ENCODE peak calls at places on chromosomes 5 and 9, in six cellular contexts. G, Q, K, S, C and A are unnamed samples.

GRCh38 chr5:73631500-73631899 is 5.5 kb downstream of the ARHGEF28 start:
- DNase-seq in S (no peak), K (no peak), G (no peak), C (no peak), Q (no peak), A (no peak)

GRCh38 chr5:140402258-140403074 is 833 bp downstream of the ANKHD1 start:
- DNase-seq in C (peak), G (peak), K (peak), S (peak), Q (peak), A (peak)

GRCh38 chr5:113212244-113212920 is 222.4 kb downstream of the TSSK1B start:
- DNase-seq in C (no peak), K (no peak), Q (peak), G (no peak), S (no peak), A (no peak)

GRCh38 chr5:176792584-176793342 is 17.6 kb upstream of the UNC5A start:
- DNase-seq in G (no peak), S (no peak), Q (no peak), C (no peak), K (peak), A (no peak)

GRCh38 chr5:173757279-173757678 is 130.9 kb upstream of the CPEB4 start:
- DNase-seq in G (no peak), C (no peak), S (no peak), K (no peak), Q (no peak), A (no peak)

GRCh38 chr5:54704341-54704740 is 186.8 kb downstream of the SNX18 start:
- DNase-seq in G (no peak), C (no peak), K (no peak), Q (no peak), S (no peak), A (no peak)

GRCh38 chr5:35194636-35195471 is 35.4 kb downstream of the PRLR start:
- DNase-seq in C (peak), G (no peak), K (no peak), S (no peak), Q (no peak), A (no peak)

GRCh38 chr5:131997727-131998117 is 13.7 kb downstream of the ACSL6 start:
- DNase-seq in G (no peak), K (no peak), Q (no peak), S (no peak), C (no peak), A (no peak)

GRCh38 chr5:157612071-157612476 is 36.5 kb upstream of the ADAM19 start:
- DNase-seq in S (no peak), G (no peak), K (peak), Q (no peak), C (no peak), A (no peak)

GRCh38 chr5:151699071-151699901 is 12.6 kb upstream of the SPARC start:
- DNase-seq in S (peak), K (no peak), C (no peak), G (no peak), Q (no peak), A (peak)

GRCh38 chr5:10913846-10914245 is 152.8 kb upstream of the DAP start:
- DNase-seq in K (no peak), S (no peak), C (peak), Q (no peak), G (no peak), A (peak)

GRCh38 chr5:121366515-121366914 is 485.2 kb upstream of the FTMT start:
- DNase-seq in C (no peak), K (no peak), Q (no peak), S (no peak), G (no peak), A (peak)

GRCh38 chr5:153654444-153654843 is 164.0 kb downstream of the GRIA1 start:
- DNase-seq in Q (no peak), G (no peak), S (no peak), C (no peak), K (no peak), A (no peak)

GRCh38 chr5:107118184-107118902 is 552.4 kb downstream of the EFNA5 start:
- DNase-seq in K (no peak), S (no peak), G (no peak), C (no peak), Q (no peak), A (no peak)

GRCh38 chr5:956941-957729 is 51.5 kb upstream of the NKD2 start:
- DNase-seq in K (no peak), S (peak), Q (peak), G (peak), C (no peak), A (peak)

GRCh38 chr9:83208065-83208850 is 145.3 kb upstream of the RASEF start:
- DNase-seq in S (no peak), Q (no peak), K (no peak), G (no peak), C (no peak), A (no peak)

GRCh38 chr5:138372225-138372624 is 19.7 kb downstream of the KDM3B start:
- DNase-seq in S (no peak), C (no peak), Q (no peak), G (no peak), K (no peak), A (no peak)

GRCh38 chr9:111630182-111631070 is 708 bp upstream of the DNAJC25 start:
- DNase-seq in C (no peak), K (peak), S (no peak), G (no peak), Q (peak), A (no peak)

GRCh38 chr5:172957458-172957857 is 1.8 kb upstream of the RPL26L1 start:
- DNase-seq in S (no peak), K (no peak), G (no peak), C (no peak), Q (no peak), A (no peak)

GRCh38 chr5:116576043-116576713 is 1.6 kb upstream of the SEMA6A start:
- DNase-seq in S (peak), Q (peak), C (peak), K (peak), G (peak), A (peak)

GRCh38 chr5:59793000-59793399 is 100.5 kb downstream of the PDE4D start:
- DNase-seq in G (no peak), Q (no peak), K (no peak), C (no peak), S (peak), A (peak)

GRCh38 chr5:174837919-174838902 is 113.8 kb downstream of the MSX2 start:
- DNase-seq in G (no peak), S (no peak), K (no peak), C (no peak), Q (no peak), A (peak)

GRCh38 chr9:111949919-111950318 is 53.3 kb downstream of the UGCG start:
- DNase-seq in K (no peak), S (no peak), G (no peak), C (no peak), Q (no peak), A (peak)

GRCh38 chr9:36148652-36149051 is 12.1 kb downstream of the GLIPR2 start:
- DNase-seq in K (peak), C (peak), Q (no peak), G (peak), S (peak), A (peak)

GRCh38 chr9:32427111-32427873 is 42.8 kb downstream of the ACO1 start:
- DNase-seq in Q (no peak), G (no peak), K (no peak), C (no peak), S (no peak), A (peak)

GRCh38 chr5:66596791-66597757 is 881 bp downstream of the MAST4 start:
- DNase-seq in S (no peak), K (peak), C (no peak), Q (peak), G (no peak), A (no peak)

GRCh38 chr5:153619706-153620105 is 129.2 kb downstream of the GRIA1 start:
- DNase-seq in C (no peak), K (no peak), S (no peak), G (no peak), Q (no peak), A (peak)

GRCh38 chr5:2847608-2848007 is 96.1 kb upstream of the IRX2 start:
- DNase-seq in K (no peak), Q (no peak), C (no peak), G (no peak), S (no peak), A (no peak)

GRCh38 chr9:99172129-99173091 is 49.3 kb downstream of the ALG2 start:
- DNase-seq in C (no peak), K (peak), S (no peak), Q (peak), G (no peak), A (no peak)

GRCh38 chr9:117963493-117963892 is 259.3 kb downstream of the TLR4 start:
- DNase-seq in S (no peak), Q (no peak), K (no peak), C (no peak), G (no peak), A (no peak)